ENCODE peak calls at places on chromosomes 6 and 20, in four cellular contexts. C is bronchial epithelial cell; Q is nephron progenitor cell; V is naive thymus-derived CD4-positive, alpha-beta T cell. D is an unnamed sample.

GRCh38 chr6:84719152-84719551 is 45.2 kb downstream of the TBX18 start:
- DNase-seq in C (no peak), Q (no peak), V (no peak), D (no peak)

GRCh38 chr20:36277546-36277945 is 28.6 kb upstream of the DLGAP4 start:
- DNase-seq in C (no peak), Q (no peak), V (no peak), D (no peak)

GRCh38 chr20:45347936-45348809 is at the start of gene SDC4:
- DNase-seq in C (peak; percentile 61), Q (peak; percentile 71), V (no peak), D (peak; percentile 69)

GRCh38 chr20:62088258-62089127 is 22.8 kb upstream of the TAF4 start:
- DNase-seq in C (peak; percentile 97), Q (no peak), V (no peak), D (no peak)

GRCh38 chr6:118324081-118324480 is 224.0 kb upstream of the PLN start:
- DNase-seq in C (peak; percentile 39), Q (no peak), V (no peak), D (no peak)

GRCh38 chr20:51221791-51222408 is 199.0 kb upstream of the KCNG1 start:
- DNase-seq in C (peak; percentile 62), Q (peak; percentile 9), V (no peak), D (no peak)

GRCh38 chr20:4883051-4883450 is 118.3 kb downstream of the SLC23A2 start:
- DNase-seq in C (no peak), Q (no peak), V (no peak), D (no peak)

GRCh38 chr6:37257634-37258404 is at the start of the genes TBC1D22B and TMEM217:
- DNase-seq in C (peak; percentile 95), Q (peak; percentile 90), V (peak; percentile 90), D (peak; percentile 96)

GRCh38 chr6:150549577-150550184 is 50.0 kb upstream of the PLEKHG1 start:
- DNase-seq in C (no peak), Q (no peak), V (no peak), D (no peak)

GRCh38 chr20:3226864-3227263 is 12.1 kb downstream of the SLC4A11 start:
- DNase-seq in C (no peak), Q (no peak), V (no peak), D (no peak)

GRCh38 chr6:4133941-4134838 is 1.2 kb downstream of the ECI2 start:
- DNase-seq in C (no peak), Q (peak; percentile 16), V (no peak), D (no peak)

GRCh38 chr20:32378461-32378860 is 20.3 kb downstream of the ASXL1 start:
- DNase-seq in C (no peak), Q (no peak), V (no peak), D (no peak)

GRCh38 chr20:52888096-52888495 is 84.1 kb upstream of the TSHZ2 start:
- DNase-seq in C (peak; percentile 66), Q (no peak), V (no peak), D (no peak)

GRCh38 chr20:18288748-18289705 is 700 bp downstream of the ZNF133 start:
- DNase-seq in C (no peak), Q (peak; percentile 18), V (no peak), D (no peak)

GRCh38 chr6:30450908-30451818 is 38.1 kb upstream of the HLA-E start:
- DNase-seq in C (peak; percentile 47), Q (peak; percentile 30), V (peak; percentile 61), D (no peak)

GRCh38 chr20:44215125-44215524 is 4.6 kb upstream of the OSER1 start:
- DNase-seq in C (no peak), Q (peak; percentile 72), V (peak; percentile 74), D (peak; percentile 82)

GRCh38 chr20:11080776-11081406 is 407.1 kb upstream of the JAG1 start:
- DNase-seq in C (peak; percentile 42), Q (no peak), V (no peak), D (no peak)

GRCh38 chr6:167129588-167129987 is 6.7 kb downstream of the CCR6 start:
- DNase-seq in C (no peak), Q (no peak), V (no peak), D (no peak)

D was measured in BE2C.